ENCODE peak calls at places on chromosomes 12 and 14, in seven cellular contexts. S is mesenteric fat pad; W is H9; Z is fibroblast of lung; M is T-helper 9 cell; L is stimulated activated CD8-positive, alpha-beta memory T cell treated with anti-CD3 and anti-CD28 coated beads, Interleukin-7, amount 100 ng/mL, for 1 hour; Q is progenitor cell of endocrine pancreas. Y is an unnamed sample.

GRCh38 chr12:54592316-54592715 is 3.9 kb upstream of the PPP1R1A start:
- DNase-seq in Z (peak), L (no peak), Q (no peak), S (no peak), W (no peak), M (no peak), Y (peak)

GRCh38 chr12:103397536-103397935 is 98.2 kb downstream of the C12orf42 start:
- DNase-seq in S (no peak), Z (no peak), L (no peak), Q (no peak), W (no peak), M (no peak), Y (no peak)

GRCh38 chr12:58668831-58669230 is 251.5 kb downstream of the LRIG3 start:
- DNase-seq in L (no peak), S (no peak), Q (no peak), W (no peak), M (no peak), Z (peak), Y (no peak)

GRCh38 chr14:72560856-72561493 is 332.9 kb downstream of the DPF3 start:
- DNase-seq in S (no peak), Z (no peak), L (no peak), M (no peak), Q (no peak), W (no peak), Y (no peak)

GRCh38 chr14:31038521-31039166 is 12.5 kb upstream of the STRN3 start:
- DNase-seq in S (no peak), M (no peak), Z (peak), W (no peak), Q (no peak), L (no peak), Y (no peak)

GRCh38 chr12:11794751-11795150 is 145.3 kb downstream of the ETV6 start:
- DNase-seq in W (no peak), Q (no peak), S (no peak), M (no peak), L (no peak), Z (peak), Y (no peak)

GRCh38 chr12:85872497-85873091 is 1.5 kb upstream of the NTS start:
- DNase-seq in Z (peak), L (no peak), Q (no peak), S (no peak), M (no peak), W (no peak), Y (peak)

GRCh38 chr12:50162225-50162624 is 4.9 kb downstream of the CERS5 start:
- DNase-seq in Z (peak), W (no peak), L (no peak), S (no peak), M (no peak), Q (no peak), Y (no peak)

GRCh38 chr14:70382556-70382955 is 23.1 kb upstream of the COX16 start:
- DNase-seq in S (no peak), L (no peak), W (no peak), Q (no peak), M (no peak), Z (no peak), Y (no peak)

GRCh38 chr14:67477926-67478915 is 10.3 kb downstream of the TMEM229B start:
- DNase-seq in Z (peak), W (no peak), Q (no peak), M (no peak), L (no peak), S (no peak), Y (no peak)

GRCh38 chr12:42935756-42936155 is 346.2 kb upstream of the PRICKLE1 start:
- DNase-seq in M (no peak), Q (no peak), W (no peak), Z (peak), S (no peak), L (no peak), Y (no peak)

GRCh38 chr12:41188058-41188840 is at the start of gene PDZRN4:
- DNase-seq in Z (no peak), L (no peak), S (no peak), Q (peak), W (peak), M (no peak), Y (no peak)

GRCh38 chr14:21264025-21264801 is 5.0 kb downstream of the HNRNPC start:
- DNase-seq in M (no peak), Z (peak), Q (no peak), S (no peak), W (no peak), L (no peak), Y (peak)

GRCh38 chr12:29216797-29217583 is 67.9 kb downstream of the FAR2 start:
- DNase-seq in W (no peak), M (no peak), Z (peak), S (no peak), Q (no peak), L (no peak), Y (peak)

GRCh38 chr14:90656986-90657385 is 159.2 kb downstream of the TTC7B start:
- DNase-seq in W (no peak), L (no peak), Q (no peak), Z (no peak), S (no peak), M (no peak), Y (no peak)

GRCh38 chr12:121326996-121327674 is 25.1 kb downstream of the ANAPC5 start:
- DNase-seq in L (no peak), W (no peak), M (no peak), Z (no peak), Q (no peak), S (no peak), Y (no peak)

GRCh38 chr12:74889563-74890236 is 319.9 kb downstream of the KCNC2 start:
- DNase-seq in Z (peak), W (no peak), Q (no peak), S (no peak), M (no peak), L (no peak), Y (peak)

GRCh38 chr12:132338311-132338710 is 8.9 kb upstream of the GALNT9 start:
- DNase-seq in W (no peak), S (no peak), Q (no peak), L (no peak), M (no peak), Z (no peak), Y (no peak)

GRCh38 chr12:4346931-4347330 is 25.9 kb downstream of the TIGAR start:
- DNase-seq in W (no peak), M (no peak), S (no peak), L (no peak), Q (no peak), Z (no peak), Y (no peak)

GRCh38 chr14:55005071-55005470 is 21.8 kb downstream of the WDHD1 start:
- DNase-seq in Q (no peak), Z (peak), M (no peak), S (no peak), W (no peak), L (no peak), Y (no peak)

GRCh38 chr12:93894391-93895095 is 217.4 kb downstream of the CRADD start:
- DNase-seq in Q (no peak), S (no peak), L (no peak), W (no peak), Z (peak), M (no peak), Y (peak)

GRCh38 chr12:26056335-26056734 is 68.5 kb downstream of the BHLHE41 start:
- DNase-seq in W (no peak), S (no peak), Q (no peak), L (no peak), M (no peak), Z (peak), Y (peak)

GRCh38 chr14:85474431-85474830 is 55.5 kb upstream of the FLRT2 start:
- DNase-seq in M (no peak), W (no peak), Z (no peak), S (no peak), L (no peak), Q (no peak), Y (no peak)

GRCh38 chr12:67772276-67773169 is 124.0 kb downstream of the DYRK2 start:
- DNase-seq in Q (no peak), M (no peak), Z (peak), L (no peak), S (no peak), W (peak), Y (no peak)

GRCh38 chr12:56082382-56082781 is 2.4 kb downstream of the ERBB3 start:
- DNase-seq in W (no peak), Q (no peak), L (no peak), M (no peak), S (no peak), Z (no peak), Y (no peak)

GRCh38 chr14:100955201-100955600 is 51.7 kb upstream of the RTL1 start:
- DNase-seq in M (no peak), S (no peak), W (no peak), Z (peak), L (no peak), Q (no peak), Y (peak)

GRCh38 chr14:37819155-37820015 is 224.0 kb downstream of the TTC6 start:
- DNase-seq in W (no peak), L (no peak), Z (peak), Q (no peak), M (no peak), S (no peak), Y (peak)

GRCh38 chr12:92197815-92198214 is 52.2 kb upstream of the BTG1 start:
- DNase-seq in S (no peak), W (no peak), Q (no peak), M (no peak), L (no peak), Z (no peak), Y (no peak)

GRCh38 chr14:24312736-24313507 is 1.6 kb downstream of the LTB4R start:
- DNase-seq in L (no peak), M (peak), Z (no peak), Q (no peak), W (no peak), S (no peak), Y (no peak)

GRCh38 chr12:57242329-57242690 is 8.7 kb downstream of the STAC3 start:
- DNase-seq in M (no peak), S (no peak), W (no peak), Q (no peak), Z (no peak), L (no peak), Y (no peak)

GRCh38 chr12:8483081-8483479 is 27.3 kb downstream of the CLEC6A start:
- DNase-seq in M (no peak), Q (no peak), S (no peak), L (no peak), Z (no peak), W (no peak), Y (no peak)